ENCODE peak calls at places on chromosomes 2 and 18, in eight cellular contexts. P, A, F, J, R, Y, H and G are unnamed samples.

GRCh38 chr18:77082316-77082715 is 50.3 kb downstream of the MBP start:
- DNase-seq in P (no peak), A (no peak), F (no peak), J (no peak), R (no peak), Y (no peak), H (no peak), G (no peak)

GRCh38 chr2:104834431-104834830 is 19.5 kb upstream of the POU3F3 start:
- DNase-seq in P (no peak), A (no peak), F (no peak), J (no peak), R (no peak), Y (no peak), H (no peak), G (no peak)

GRCh38 chr2:115739574-115739973 is 1297.1 kb downstream of the DPP10 start:
- DNase-seq in P (no peak), A (no peak), F (no peak), J (no peak), R (no peak), Y (no peak), H (no peak), G (no peak)

GRCh38 chr18:21064347-21064746 is 47.3 kb downstream of the ROCK1 start:
- DNase-seq in P (no peak), A (no peak), F (peak; percentile 37), J (no peak), R (no peak), Y (no peak), H (no peak), G (no peak)

GRCh38 chr2:143347303-143347702 is 218.1 kb downstream of the ARHGAP15 start:
- DNase-seq in P (no peak), A (no peak), F (no peak), J (no peak), R (no peak), Y (no peak), H (no peak), G (no peak)

GRCh38 chr2:29490037-29490436 is 374.8 kb downstream of the CLIP4 start:
- DNase-seq in P (no peak), A (no peak), F (no peak), J (no peak), R (no peak), Y (no peak), H (no peak), G (no peak)

GRCh38 chr2:12754643-12755042 is 37.9 kb downstream of the TRIB2 start:
- DNase-seq in P (no peak), A (no peak), F (no peak), J (no peak), R (no peak), Y (no peak), H (no peak), G (no peak)

GRCh38 chr2:207867075-207867474 is 97.4 kb upstream of the FZD5 start:
- DNase-seq in P (no peak), A (no peak), F (peak; percentile 19), J (no peak), R (no peak), Y (no peak), H (no peak), G (no peak)

GRCh38 chr2:65300134-65300771 is 72.6 kb downstream of the ACTR2 start:
- DNase-seq in P (no peak), A (no peak), F (peak; percentile 76), J (no peak), R (peak; percentile 58), Y (no peak), H (no peak), G (peak; percentile 89)

GRCh38 chr18:50306944-50307343 is 19.5 kb upstream of the CXXC1 start:
- DNase-seq in P (no peak), A (no peak), F (peak; percentile 16), J (no peak), R (no peak), Y (no peak), H (no peak), G (no peak)

GRCh38 chr2:85589982-85590791 is 5.4 kb upstream of the RNF181 start:
- DNase-seq in P (peak; percentile 58), A (no peak), F (peak; percentile 94), J (no peak), R (no peak), Y (no peak), H (no peak), G (peak; percentile 74)

GRCh38 chr2:58720033-58720769 is 479.1 kb upstream of the FANCL start:
- DNase-seq in P (no peak), A (no peak), F (no peak), J (no peak), R (no peak), Y (no peak), H (no peak), G (no peak)

GRCh38 chr2:20231159-20231558 is 6.2 kb upstream of the SDC1 start:
- DNase-seq in P (no peak), A (no peak), F (no peak), J (no peak), R (no peak), Y (no peak), H (no peak), G (no peak)

GRCh38 chr2:120393456-120393855 is 47.5 kb downstream of the INHBB start:
- DNase-seq in P (no peak), A (no peak), F (no peak), J (no peak), R (peak; percentile 22), Y (no peak), H (no peak), G (no peak)

GRCh38 chr2:98445167-98445522 is 487 bp downstream of the INPP4A start:
- DNase-seq in P (peak; percentile 37), A (no peak), F (no peak), J (peak; percentile 45), R (peak; percentile 43), Y (peak; percentile 44), H (no peak), G (no peak)

GRCh38 chr2:53131416-53131815 is 636.2 kb upstream of the CHAC2 start:
- DNase-seq in P (no peak), A (no peak), F (peak; percentile 57), J (peak; percentile 16), R (no peak), Y (no peak), H (no peak), G (no peak)

GRCh38 chr2:16620590-16620989 is 45.0 kb downstream of the CYRIA start:
- DNase-seq in P (no peak), A (no peak), F (no peak), J (no peak), R (no peak), Y (no peak), H (no peak), G (no peak)

GRCh38 chr2:220687231-220687843 is 884.8 kb downstream of the EPHA4 start:
- DNase-seq in P (peak; percentile 82), A (peak; percentile 48), F (peak; percentile 60), J (peak; percentile 40), R (peak; percentile 74), Y (peak; percentile 45), H (peak; percentile 51), G (peak; percentile 82)

GRCh38 chr18:48777026-48777736 is 173.6 kb downstream of the SMAD7 start:
- DNase-seq in P (peak; percentile 78), A (peak; percentile 62), F (peak; percentile 20), J (peak; percentile 71), R (peak; percentile 58), Y (peak; percentile 88), H (peak; percentile 64), G (peak; percentile 80)

GRCh38 chr2:227473019-227473461 is 1.1 kb downstream of the AGFG1 start:
- DNase-seq in P (peak; percentile 64), A (no peak), F (peak; percentile 24), J (peak; percentile 23), R (no peak), Y (no peak), H (no peak), G (no peak)

GRCh38 chr2:109343460-109343859 is 214.5 kb downstream of the SH3RF3 start:
- DNase-seq in P (no peak), A (no peak), F (no peak), J (no peak), R (no peak), Y (no peak), H (no peak), G (no peak)

GRCh38 chr2:213317929-213318328 is 33.7 kb downstream of the SPAG16 start:
- DNase-seq in P (peak; percentile 23), A (no peak), F (peak; percentile 83), J (peak; percentile 15), R (no peak), Y (no peak), H (no peak), G (no peak)

GRCh38 chr18:74826560-74826959 is 228.9 kb downstream of the ZNF407 start:
- DNase-seq in P (no peak), A (no peak), F (peak; percentile 43), J (no peak), R (no peak), Y (no peak), H (no peak), G (no peak)

GRCh38 chr2:191264647-191265079 is 19.5 kb downstream of the MYO1B start:
- DNase-seq in P (no peak), A (no peak), F (peak; percentile 89), J (no peak), R (no peak), Y (no peak), H (no peak), G (no peak)

GRCh38 chr2:23492941-23493340 is 108.0 kb downstream of the KLHL29 start:
- DNase-seq in P (peak; percentile 18), A (no peak), F (no peak), J (no peak), R (peak; percentile 69), Y (no peak), H (no peak), G (no peak)

GRCh38 chr2:226031078-226031937 is 631.8 kb downstream of the NYAP2 start:
- DNase-seq in P (peak; percentile 85), A (no peak), F (peak; percentile 69), J (peak; percentile 7), R (peak; percentile 69), Y (no peak), H (no peak), G (peak; percentile 77)

GRCh38 chr2:233811732-233812131 is 33.6 kb downstream of the MROH2A start:
- DNase-seq in P (no peak), A (no peak), F (no peak), J (no peak), R (no peak), Y (no peak), H (no peak), G (no peak)

GRCh38 chr2:158124896-158125295 is 23.2 kb downstream of the UPP2 start:
- DNase-seq in P (no peak), A (no peak), F (no peak), J (no peak), R (no peak), Y (no peak), H (no peak), G (no peak)

GRCh38 chr2:218788529-218789237 is 6.7 kb downstream of the CYP27A1 start:
- DNase-seq in P (no peak), A (no peak), F (no peak), J (no peak), R (no peak), Y (no peak), H (no peak), G (no peak)

GRCh38 chr2:232420463-232421188 is 14.0 kb downstream of the ALPG start:
- DNase-seq in P (no peak), A (no peak), F (no peak), J (peak; percentile 44), R (no peak), Y (no peak), H (peak; percentile 18), G (no peak)

GRCh38 chr18:44098551-44099098 is 582.1 kb upstream of the SETBP1 start:
- DNase-seq in P (peak; percentile 35), A (no peak), F (peak; percentile 17), J (no peak), R (no peak), Y (peak; percentile 3), H (no peak), G (no peak)

GRCh38 chr2:23293063-23293462 is 91.9 kb upstream of the KLHL29 start:
- DNase-seq in P (peak; percentile 35), A (no peak), F (no peak), J (no peak), R (peak; percentile 48), Y (no peak), H (no peak), G (no peak)

GRCh38 chr18:48784654-48785053 is 166.1 kb downstream of the SMAD7 start:
- DNase-seq in P (no peak), A (no peak), F (no peak), J (no peak), R (no peak), Y (no peak), H (no peak), G (no peak)

GRCh38 chr2:236341721-236342120 is 77.5 kb upstream of the ASB18 start:
- DNase-seq in P (no peak), A (no peak), F (no peak), J (no peak), R (no peak), Y (no peak), H (no peak), G (peak; percentile 30)